ENCODE peak calls at places on chromosomes 13 and 19, in nine cellular contexts. C is fibroblast of villous mesenchyme; O is EL; B is NCI-H82; Z is B cell; R is Calu3; V is left ventricle myocardium inferior; J is hippocampal formation; A is stimulated activated effector memory CD8-positive, alpha-beta T cell treated with anti-CD3 and anti-CD28 coated beads, Interleukin-12 subunit alpha, Interleukin-12 subunit beta, amount 100 ng/mL, for 72 hours. U is an unnamed sample.
A peak's percentile ranks its signal among the peaks of the same experiment; 100 is the strongest.

GRCh38 chr13:43389573-43389972 is 366.2 kb downstream of the DNAJC15 start:
- DNase-seq in C (peak; percentile 53), O (no peak), B (no peak), Z (no peak), R (no peak), V (no peak), J (no peak), A (no peak), U (no peak)

GRCh38 chr19:37078717-37079032 is 442 bp downstream of the ZNF420 start:
- DNase-seq in C (no peak), O (no peak), B (no peak), Z (no peak), R (no peak), V (no peak), J (no peak), A (no peak), U (no peak)

GRCh38 chr13:109938255-109938936 is 152.0 kb upstream of the IRS2 start:
- DNase-seq in C (peak; percentile 78), O (peak; percentile 73), B (no peak), Z (no peak), R (no peak), V (no peak), J (no peak), A (no peak), U (no peak)

GRCh38 chr19:342801-343421 is 1.7 kb downstream of the MIER2 start:
- DNase-seq in C (peak; percentile 86), O (peak; percentile 94), B (no peak), Z (no peak), R (peak; percentile 41), V (peak; percentile 67), J (no peak), A (no peak), U (no peak)

GRCh38 chr19:28884786-28885476 is 328.0 kb downstream of the UQCRFS1 start:
- DNase-seq in C (no peak), O (no peak), B (no peak), Z (no peak), R (no peak), V (peak; percentile 41), J (no peak), A (no peak), U (no peak)

GRCh38 chr13:28568286-28568685 is 73.4 kb upstream of the FLT1 start:
- DNase-seq in C (peak; percentile 65), O (peak; percentile 25), B (peak; percentile 39), Z (no peak), R (no peak), V (peak; percentile 76), J (peak; percentile 20), A (no peak), U (peak; percentile 6)

GRCh38 chr19:16371540-16371986 is 46.9 kb downstream of the KLF2 start:
- DNase-seq in C (peak; percentile 58), O (no peak), B (no peak), Z (peak; percentile 90), R (peak; percentile 53), V (peak; percentile 55), J (no peak), A (peak; percentile 77), U (no peak)

GRCh38 chr13:27005556-27005955 is 166.1 kb downstream of the USP12 start:
- DNase-seq in C (no peak), O (no peak), B (no peak), Z (no peak), R (no peak), V (no peak), J (peak; percentile 57), A (no peak), U (peak; percentile 71)

GRCh38 chr13:24006520-24007248 is 109.4 kb upstream of the C1QTNF9B start:
- DNase-seq in C (no peak), O (no peak), B (no peak), Z (no peak), R (no peak), V (no peak), J (no peak), A (no peak), U (no peak)